ENCODE peak calls at places on chromosomes 3 and 15, in six cellular contexts. Z is sigmoid colon, B is kidney, E is PC-3, C is A549, U is heart left ventricle. P is an unnamed sample.

GRCh38 chr3:47685037-47685436 is 96.7 kb downstream of the SMARCC1 start:
- DNase-seq in Z (no peak), C (no peak), E (peak; percentile 53), B (no peak), U (no peak), P (no peak)

GRCh38 chr3:20608054-20608738 is 422.2 kb upstream of the SGO1 start:
- DNase-seq in B (no peak), U (no peak), Z (no peak), E (peak; percentile 21), C (no peak), P (no peak)

GRCh38 chr15:69697913-69698312 is 245.3 kb downstream of the RPLP1 start:
- DNase-seq in E (no peak), B (no peak), Z (no peak), U (peak; percentile 31), C (no peak), P (no peak)

GRCh38 chr15:32743411-32744145 is 25.8 kb downstream of the GREM1 start:
- DNase-seq in E (peak; percentile 29), Z (no peak), B (no peak), C (no peak), U (no peak), P (no peak)

GRCh38 chr15:92383528-92384326 is 10.0 kb upstream of the ST8SIA2 start:
- DNase-seq in U (no peak), E (peak; percentile 35), B (no peak), Z (no peak), C (peak; percentile 65), P (no peak)

GRCh38 chr15:60660290-60661051 is 181.5 kb upstream of the ICE2 start:
- DNase-seq in C (no peak), B (no peak), U (no peak), E (no peak), Z (no peak), P (no peak)

GRCh38 chr15:65841121-65841930 is 28.0 kb upstream of the RAB11A start:
- DNase-seq in U (no peak), B (no peak), C (no peak), E (no peak), Z (no peak), P (peak; percentile 73)

GRCh38 chr3:36733162-36733696 is 31.1 kb downstream of the DCLK3 start:
- DNase-seq in U (no peak), B (no peak), E (no peak), Z (no peak), C (no peak), P (no peak)

GRCh38 chr15:38877471-38877870 is 312.9 kb upstream of the RASGRP1 start:
- DNase-seq in C (no peak), E (no peak), B (no peak), Z (no peak), U (no peak), P (no peak)

GRCh38 chr3:76463501-76463900 is 576.4 kb upstream of the ROBO2 start:
- DNase-seq in Z (no peak), U (no peak), B (no peak), C (no peak), E (no peak), P (no peak)

GRCh38 chr3:143016321-143016972 is 15.1 kb downstream of the U2SURP start:
- DNase-seq in B (no peak), Z (no peak), U (no peak), E (peak; percentile 47), C (no peak), P (no peak)

GRCh38 chr15:77739591-77740378 is 107.1 kb upstream of the LINGO1 start:
- DNase-seq in Z (no peak), B (no peak), U (no peak), E (no peak), C (no peak), P (no peak)

GRCh38 chr3:74420538-74421128 is 193.8 kb downstream of the CNTN3 start:
- DNase-seq in E (no peak), C (no peak), U (no peak), B (no peak), Z (no peak), P (no peak)

GRCh38 chr15:31274496-31275330 is 51.9 kb upstream of the KLF13 start:
- DNase-seq in C (no peak), E (no peak), B (peak; percentile 40), Z (peak; percentile 52), U (no peak), P (no peak)

GRCh38 chr3:14518893-14519292 is 21.2 kb downstream of the GRIP2 start:
- DNase-seq in C (no peak), B (no peak), U (no peak), Z (peak; percentile 27), E (no peak), P (no peak)

GRCh38 chr3:9211155-9211950 is 38.1 kb downstream of the SRGAP3 start:
- DNase-seq in B (no peak), U (no peak), Z (no peak), C (no peak), E (peak; percentile 55), P (no peak)

GRCh38 chr3:183061431-183062172 is 37.7 kb downstream of the MCCC1 start:
- DNase-seq in B (no peak), U (no peak), Z (no peak), C (no peak), E (peak; percentile 41), P (no peak)

GRCh38 chr15:25784876-25785642 is 78.1 kb downstream of the ATP10A start:
- DNase-seq in E (no peak), C (no peak), B (peak; percentile 36), Z (peak; percentile 58), U (peak; percentile 63), P (no peak)

GRCh38 chr15:86178845-86179244 is 99.2 kb downstream of the AGBL1 start:
- DNase-seq in E (no peak), C (no peak), U (no peak), Z (no peak), B (no peak), P (no peak)

GRCh38 chr15:28127036-28127435 is 27.9 kb upstream of the OCA2 start:
- DNase-seq in C (no peak), B (no peak), U (no peak), Z (no peak), E (no peak), P (no peak)

DNA sequence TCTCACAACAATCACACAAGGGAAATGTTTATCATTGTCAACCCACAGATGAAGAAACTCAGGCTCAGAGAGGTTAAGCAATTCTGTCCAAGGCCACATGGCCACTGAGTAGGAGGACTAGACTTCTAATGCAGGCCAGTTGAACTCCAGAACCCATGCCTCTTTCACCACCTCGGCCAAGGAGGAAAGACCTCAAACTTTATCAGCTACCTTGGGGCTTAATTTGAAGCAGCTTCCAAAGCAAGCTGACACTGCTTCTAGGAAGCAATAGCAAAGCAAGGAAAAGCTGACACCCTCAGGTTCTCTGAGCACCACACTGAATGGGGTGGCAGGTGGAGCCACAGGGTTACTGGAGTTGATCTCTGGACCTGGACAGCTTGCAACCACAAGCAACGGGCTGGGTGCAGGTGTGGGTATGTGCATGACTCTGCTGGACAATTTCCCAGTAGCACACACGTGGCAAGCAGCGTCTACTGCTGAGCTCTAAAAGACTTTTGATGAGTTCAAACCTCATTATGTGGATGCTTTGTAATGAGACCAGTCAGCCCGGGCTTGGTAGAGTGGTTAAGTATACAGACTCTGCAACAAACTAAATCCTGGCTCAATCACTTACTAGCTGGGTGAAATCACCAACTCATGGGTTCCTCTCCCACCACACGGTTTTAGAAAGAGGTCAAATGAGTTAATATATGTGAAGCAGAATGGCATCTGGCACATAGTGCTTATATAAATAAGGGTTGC is 23.1 kb downstream of the CCNL1 start:
- DNase-seq in B (peak; percentile 65), U (no peak), E (peak; percentile 63), C (no peak), Z (no peak), P (no peak)
- H3K4me1 ChIP-seq in B (peaks cover 35% of the 10 kb centered on the region), U (peaks cover 45% of the 10 kb centered on the region), E (peaks cover 56% of the 10 kb centered on the region), C (peaks cover 33% of the 10 kb centered on the region), Z (peaks cover 18% of the 10 kb centered on the region), P (peaks cover 46% of the 10 kb centered on the region)

GRCh38 chr15:93917181-93917580 is 314.2 kb upstream of the MCTP2 start:
- DNase-seq in E (no peak), B (no peak), Z (no peak), C (no peak), U (no peak), P (no peak)
- H3K4me1 ChIP-seq in E (no peaks in the 10 kb centered on the region), B (no peaks in the 10 kb centered on the region), Z (no peaks in the 10 kb centered on the region), C (no peaks in the 10 kb centered on the region), U (no peaks in the 10 kb centered on the region), P (no peaks in the 10 kb centered on the region)

GRCh38 chr15:63200464-63201242 is 11.2 kb downstream of the RAB8B start:
- DNase-seq in Z (no peak), E (no peak), B (no peak), U (no peak), C (no peak), P (no peak)

GRCh38 chr15:63197626-63198025 is 8.2 kb downstream of the RAB8B start:
- DNase-seq in B (no peak), U (no peak), C (no peak), Z (no peak), E (no peak), P (no peak)

GRCh38 chr15:63198315-63198714 is 8.9 kb downstream of the RAB8B start:
- DNase-seq in Z (no peak), U (no peak), B (no peak), E (no peak), C (no peak), P (no peak)

GRCh38 chr15:63196846-63197245 is 7.4 kb downstream of the RAB8B start:
- DNase-seq in Z (no peak), E (no peak), B (no peak), U (no peak), C (no peak), P (no peak)

GRCh38 chr15:63198752-63199250 is 9.4 kb downstream of the RAB8B start:
- DNase-seq in U (no peak), E (peak; percentile 72), C (no peak), Z (no peak), B (no peak), P (no peak)
- H3K4me1 ChIP-seq in U (peaks cover 30% of the 10 kb centered on the region), E (peaks cover 58% of the 10 kb centered on the region), C (peaks cover 42% of the 10 kb centered on the region), Z (peaks cover 30% of the 10 kb centered on the region), B (peaks cover 10% of the 10 kb centered on the region), P (peaks cover 89% of the 10 kb centered on the region)

DNA sequence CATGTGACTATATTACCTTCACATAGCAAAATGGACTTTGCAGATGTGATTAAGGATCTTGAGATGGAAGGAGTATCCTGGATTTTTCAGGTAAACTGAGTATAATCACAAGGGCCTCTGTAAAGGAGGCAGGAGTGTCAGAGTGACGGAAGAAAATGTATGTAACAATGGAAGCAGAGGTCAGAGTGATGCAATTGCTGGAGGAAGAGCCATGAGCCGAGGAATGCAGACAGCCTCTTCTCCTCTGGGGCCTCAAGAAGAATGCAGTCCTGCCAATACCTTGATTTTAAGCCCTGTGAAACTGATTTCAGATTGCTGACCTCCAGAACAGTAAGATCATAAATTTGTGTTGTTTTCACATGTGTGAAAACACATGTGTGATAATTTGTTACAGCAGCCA is 15.1 kb downstream of the HEMK1 start:
- DNase-seq in Z (no peak), E (no peak), U (no peak), B (no peak), C (no peak), P (no peak)
- H3K4me1 ChIP-seq in Z (no peaks in the 10 kb centered on the region), E (no peaks in the 10 kb centered on the region), U (peaks cover 60% of the 10 kb centered on the region), B (peaks cover 3% of the 10 kb centered on the region), C (no peaks in the 10 kb centered on the region), P (peaks cover 61% of the 10 kb centered on the region)

GRCh38 chr15:75662823-75663519 is 15.3 kb downstream of the SNX33 start:
- DNase-seq in U (no peak), Z (no peak), B (no peak), C (no peak), E (no peak), P (peak; percentile 68)
- H3K4me1 ChIP-seq in U (peaks cover 50% of the 10 kb centered on the region), Z (peaks cover 51% of the 10 kb centered on the region), B (no peaks in the 10 kb centered on the region), C (peaks cover 73% of the 10 kb centered on the region), E (peaks cover 47% of the 10 kb centered on the region), P (peaks cover 24% of the 10 kb centered on the region)

DNA sequence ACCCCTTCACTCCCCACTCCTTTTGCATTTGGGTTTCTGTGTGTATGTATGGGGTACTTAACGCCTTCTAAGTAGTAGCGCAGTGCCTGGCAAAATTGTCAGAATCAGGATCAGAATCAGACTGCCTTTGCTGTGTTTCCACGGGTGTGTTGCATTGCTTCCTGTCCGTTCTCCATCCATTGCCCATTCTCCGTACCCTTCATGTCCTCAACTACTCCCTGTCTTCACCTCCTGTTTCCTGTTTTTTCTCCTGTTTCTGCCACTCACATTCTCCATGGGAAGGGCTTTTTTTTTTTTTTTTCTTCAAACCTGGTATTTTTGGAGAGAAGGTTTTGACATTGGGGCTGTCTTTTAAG is 112.9 kb downstream of the FNDC3B start:
- DNase-seq in E (no peak), B (no peak), C (no peak), Z (no peak), U (no peak), P (no peak)
- H3K4me1 ChIP-seq in E (peaks cover 74% of the 10 kb centered on the region), B (peaks cover 25% of the 10 kb centered on the region), C (peaks cover 94% of the 10 kb centered on the region), Z (peaks cover 71% of the 10 kb centered on the region), U (peaks cover 64% of the 10 kb centered on the region), P (peaks cover 88% of the 10 kb centered on the region)

P was measured in left lung.